ENCODE peak calls at places on chromosomes 13 and 19, in six cellular contexts. L is left ventricle myocardium inferior, U is thoracic aorta, S is Peyer's patch, C is cardiac muscle cell, O is HFFc6. R is an unnamed sample.
A peak's percentile ranks its signal among the peaks of the same experiment; 100 is the strongest.

GRCh38 chr19:40745402-40745780 is 4.9 kb downstream of the ACTMAP start:
- DNase-seq in L (no peak), U (no peak), S (no peak), C (peak; percentile 86), O (no peak), R (no peak)

GRCh38 chr19:46674416-46675178 is 13.6 kb upstream of the DACT3 start:
- DNase-seq in L (no peak), U (no peak), S (no peak), C (no peak), O (no peak), R (no peak)

GRCh38 chr13:34437873-34438272 is 504.2 kb upstream of the NBEA start:
- DNase-seq in L (no peak), U (no peak), S (no peak), C (no peak), O (no peak), R (no peak)

GRCh38 chr13:112702983-112703379 is 13.1 kb downstream of the ATP11A start:
- DNase-seq in L (no peak), U (no peak), S (peak; percentile 17), C (no peak), O (no peak), R (no peak)

GRCh38 chr13:113405481-113406300 is 41.8 kb upstream of the GRTP1 start:
- DNase-seq in L (no peak), U (no peak), S (peak; percentile 39), C (no peak), O (no peak), R (no peak)

GRCh38 chr19:39951686-39952085 is 17.3 kb upstream of the FCGBP start:
- DNase-seq in L (no peak), U (no peak), S (no peak), C (peak; percentile 68), O (peak; percentile 28), R (no peak)

GRCh38 chr19:11195169-11195568 is 2.2 kb downstream of the KANK2 start:
- DNase-seq in L (peak; percentile 51), U (no peak), S (no peak), C (no peak), O (no peak), R (peak; percentile 52)

GRCh38 chr13:99182439-99182838 is 18.2 kb upstream of the UBAC2 start:
- DNase-seq in L (no peak), U (no peak), S (no peak), C (no peak), O (no peak), R (no peak)

GRCh38 chr13:46057251-46058015 is 4.9 kb upstream of the ZC3H13 start:
- DNase-seq in L (no peak), U (no peak), S (no peak), C (no peak), O (peak; percentile 25), R (no peak)

GRCh38 chr13:102091231-102091630 is 310.6 kb downstream of the FGF14 start:
- DNase-seq in L (no peak), U (no peak), S (no peak), C (no peak), O (no peak), R (no peak)

GRCh38 chr19:17202249-17202648 is 12.9 kb upstream of the USE1 start:
- DNase-seq in L (no peak), U (no peak), S (no peak), C (no peak), O (no peak), R (no peak)

GRCh38 chr19:37973666-37974065 is 66.7 kb downstream of the SIPA1L3 start:
- DNase-seq in L (no peak), U (no peak), S (no peak), C (no peak), O (no peak), R (no peak)

GRCh38 chr19:715347-715746 is 6.6 kb downstream of the PALM start:
- DNase-seq in L (no peak), U (no peak), S (no peak), C (no peak), O (no peak), R (no peak)

GRCh38 chr13:48782429-48782840 is 128.7 kb downstream of the CYSLTR2 start:
- DNase-seq in L (no peak), U (no peak), S (no peak), C (no peak), O (no peak), R (no peak)

GRCh38 chr19:16779539-16780163 is 49.5 kb upstream of the SIN3B start:
- DNase-seq in L (no peak), U (no peak), S (no peak), C (peak; percentile 42), O (no peak), R (no peak)

GRCh38 chr13:97116754-97117153 is 105.4 kb upstream of the MBNL2 start:
- DNase-seq in L (no peak), U (no peak), S (no peak), C (peak; percentile 61), O (peak; percentile 30), R (peak; percentile 31)

GRCh38 chr13:24123761-24124160 is 36.8 kb upstream of the SPATA13 start:
- DNase-seq in L (no peak), U (no peak), S (no peak), C (no peak), O (no peak), R (no peak)

GRCh38 chr13:44211753-44212152 is 161.9 kb upstream of the SERP2 start:
- DNase-seq in L (no peak), U (no peak), S (no peak), C (no peak), O (no peak), R (no peak)

GRCh38 chr13:53719281-53719680 is 690.7 kb downstream of the OLFM4 start:
- DNase-seq in L (no peak), U (no peak), S (no peak), C (no peak), O (no peak), R (no peak)

GRCh38 chr19:18604820-18605159 is 1.8 kb downstream of the CRLF1 start:
- DNase-seq in L (no peak), U (no peak), S (no peak), C (no peak), O (no peak), R (no peak)

GRCh38 chr19:18605196-18605545 is 1.4 kb downstream of the CRLF1 start:
- DNase-seq in L (no peak), U (no peak), S (no peak), C (no peak), O (no peak), R (no peak)

GRCh38 chr19:18601875-18602274 is 4.7 kb downstream of the CRLF1 start:
- DNase-seq in L (no peak), U (no peak), S (no peak), C (no peak), O (no peak), R (no peak)

GRCh38 chr19:18603958-18604819 is 2.4 kb downstream of the CRLF1 start:
- DNase-seq in L (no peak), U (no peak), S (no peak), C (no peak), O (no peak), R (no peak)

DNA sequence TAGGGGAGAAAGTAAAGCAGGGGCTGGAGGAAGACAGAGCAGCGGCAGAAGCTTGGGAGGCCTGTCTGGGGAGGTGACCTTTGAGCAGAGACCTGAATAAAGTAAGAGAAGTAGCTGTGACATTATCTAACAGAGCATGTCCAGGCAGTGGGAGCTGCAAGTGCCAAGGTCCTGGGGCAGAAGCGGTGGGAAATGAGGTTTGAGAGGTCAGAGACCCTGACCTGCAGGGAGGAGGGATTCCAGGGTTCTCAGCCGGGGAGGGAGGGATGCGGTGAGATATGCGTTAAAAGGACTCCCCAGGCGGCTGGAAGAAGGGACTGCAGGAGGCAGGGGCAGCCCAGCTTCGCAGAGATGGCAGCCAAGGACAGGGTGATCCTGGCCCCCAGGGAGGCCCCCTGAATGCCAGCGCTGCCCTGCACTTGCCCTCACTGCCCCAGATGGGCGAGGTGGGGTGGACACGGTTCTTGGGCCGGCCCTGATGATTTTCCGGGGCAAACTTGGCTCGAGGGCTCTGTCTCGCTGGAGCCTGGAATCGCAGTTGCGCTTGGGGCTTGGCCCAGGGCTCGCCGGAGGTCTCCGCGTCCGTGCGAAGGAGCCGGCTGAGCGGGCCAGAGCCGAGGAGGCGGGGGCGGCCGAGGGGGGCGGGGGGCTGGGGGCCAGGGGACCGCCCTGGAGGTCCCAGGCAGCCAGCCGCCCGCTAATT is 3.2 kb downstream of the CRLF1 start:
- DNase-seq in L (no peak), U (no peak), S (no peak), C (peak; percentile 33), O (no peak), R (no peak)
- TF ChIP-seq CTCF in L (peak; percentile 33), U (peak; percentile 40), S (no peak), C (peak; percentile 39), O (peak; percentile 33), R (no peak)

GRCh38 chr13:85737952-85738351 is 61.3 kb downstream of the SLITRK6 start:
- DNase-seq in L (no peak), U (no peak), S (no peak), C (no peak), O (no peak), R (no peak)
- TF ChIP-seq CTCF in L (no peak), U (no peak), S (no peak), C (no peak), O (peak; percentile 10), R (no peak)

GRCh38 chr19:1942078-1942933 is 1.3 kb downstream of the CSNK1G2 start:
- DNase-seq in L (peak; percentile 66), U (no peak), S (peak; percentile 91), C (peak; percentile 73), O (peak; percentile 49), R (peak; percentile 65)
- TF ChIP-seq CTCF in L (no peak), U (no peak), S (no peak), C (no peak), O (no peak), R (no peak)

DNA sequence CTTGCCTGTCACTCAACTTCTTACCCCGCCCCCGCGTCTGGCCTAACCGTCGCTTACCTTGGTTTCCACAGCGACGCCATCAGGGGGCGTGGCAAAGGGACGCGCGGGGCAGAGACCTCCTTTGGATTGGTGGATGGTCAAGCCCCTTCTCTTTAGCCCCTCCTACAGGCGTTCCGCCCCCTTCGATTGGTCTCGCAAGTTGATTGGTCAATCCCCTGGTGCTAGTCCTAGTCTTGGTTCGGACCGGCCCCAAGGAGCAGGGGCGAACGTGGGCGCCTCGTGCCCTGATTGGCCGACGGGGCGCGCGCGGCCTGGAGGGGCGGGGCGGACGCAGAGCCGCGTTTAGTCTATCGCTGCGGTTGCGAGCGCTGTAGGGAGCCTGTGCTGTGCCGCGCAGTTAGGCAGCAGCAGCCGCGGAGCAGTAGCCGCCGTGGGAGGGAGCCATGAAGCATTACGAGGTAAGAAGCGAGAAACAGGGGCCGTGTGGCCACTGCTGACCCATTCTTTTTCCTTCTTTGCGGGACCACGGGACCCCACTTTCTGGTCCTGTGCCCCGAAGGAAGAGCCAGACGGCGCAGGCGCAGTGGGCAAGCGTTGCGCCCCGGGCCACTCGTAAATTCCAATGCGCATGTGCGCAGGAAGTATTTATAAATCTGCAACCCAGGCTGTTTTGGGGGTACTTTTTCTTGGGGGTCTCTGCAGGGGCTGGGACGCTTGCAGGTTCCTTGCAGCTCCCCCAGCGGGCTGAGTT is at the start of gene TECR:
- DNase-seq in L (peak; percentile 100), U (peak; percentile 99), S (peak; percentile 100), C (peak; percentile 100), O (peak; percentile 100), R (peak; percentile 100)
- TF ChIP-seq CTCF in L (no peak), U (no peak), S (no peak), C (no peak), O (peak; percentile 17), R (no peak)

GRCh38 chr13:25267715-25268114 is 19.6 kb downstream of the MTMR6 start:
- DNase-seq in L (no peak), U (no peak), S (no peak), C (peak; percentile 23), O (peak; percentile 24), R (no peak)
- TF ChIP-seq CTCF in L (peak; percentile 21), U (no peak), S (no peak), C (peak; percentile 20), O (peak; percentile 65), R (no peak)

GRCh38 chr13:70390064-70390463 is 281.8 kb upstream of the KLHL1 start:
- DNase-seq in L (no peak), U (no peak), S (no peak), C (no peak), O (no peak), R (no peak)
- TF ChIP-seq CTCF in L (no peak), U (no peak), S (no peak), C (no peak), O (no peak), R (no peak)

R was measured in heart right ventricle.